ENCODE peak calls at places on chromosome X, in four cellular contexts. H, O, P and Z are unnamed samples.

GRCh38 chrX:7110821-7111276 is 36.7 kb upstream of the STS start:
- DNase-seq in H (no peak), O (no peak), P (no peak), Z (no peak)

GRCh38 chrX:103831342-103831802 is 685 bp downstream of the RAB9B start:
- DNase-seq in H (peak), O (no peak), P (no peak), Z (no peak)

GRCh38 chrX:108177321-108177990 is 85.9 kb downstream of the ATG4A start:
- DNase-seq in H (no peak), O (no peak), P (no peak), Z (no peak)

GRCh38 chrX:45735571-45735970 is 534.9 kb upstream of the DIPK2B start:
- DNase-seq in H (no peak), O (no peak), P (no peak), Z (no peak)

GRCh38 chrX:54602563-54602962 is 72.5 kb downstream of the GNL3L start:
- DNase-seq in H (no peak), O (no peak), P (no peak), Z (no peak)

GRCh38 chrX:145609951-145610511 is 207.6 kb upstream of the SLITRK2 start:
- DNase-seq in H (peak), O (peak), P (no peak), Z (no peak)

GRCh38 chrX:80578518-80579105 is 158.4 kb downstream of the TENT5D start:
- DNase-seq in H (peak), O (peak), P (no peak), Z (peak)

GRCh38 chrX:50814701-50815476 is 895 bp upstream of the SHROOM4 start:
- DNase-seq in H (no peak), O (no peak), P (no peak), Z (no peak)

GRCh38 chrX:18792828-18793227 is 85.4 kb downstream of the PPEF1 start:
- DNase-seq in H (no peak), O (no peak), P (no peak), Z (no peak)

GRCh38 chrX:130106071-130106470 is 4.2 kb downstream of the ELF4 start:
- DNase-seq in H (no peak), O (no peak), P (no peak), Z (no peak)

GRCh38 chrX:143635915-143636314 is at the start of gene SLITRK4:
- DNase-seq in H (no peak), O (peak), P (no peak), Z (peak)

GRCh38 chrX:38664285-38664684 is 102.9 kb downstream of the TSPAN7 start:
- DNase-seq in H (peak), O (peak), P (peak), Z (peak)

GRCh38 chrX:6990552-6991193 is 156.8 kb upstream of the STS start:
- DNase-seq in H (no peak), O (no peak), P (no peak), Z (no peak)

GRCh38 chrX:57367649-57368048 is 81.1 kb downstream of the FAAH2 start:
- DNase-seq in H (no peak), O (no peak), P (peak), Z (peak)

GRCh38 chrX:39336709-39337294 is 535.5 kb downstream of the MID1IP1 start:
- DNase-seq in H (no peak), O (peak), P (peak), Z (peak)

GRCh38 chrX:81615979-81616378 is 414.1 kb downstream of the SH3BGRL start:
- DNase-seq in H (no peak), O (no peak), P (no peak), Z (no peak)

GRCh38 chrX:78330068-78330467 is 2.7 kb upstream of the CYSLTR1 start:
- DNase-seq in H (no peak), O (no peak), P (no peak), Z (no peak)

GRCh38 chrX:41180194-41180902 is 95.1 kb downstream of the USP9X start:
- DNase-seq in H (peak), O (peak), P (peak), Z (peak)

GRCh38 chrX:87697409-87697808 is 179.8 kb downstream of the KLHL4 start:
- DNase-seq in H (no peak), O (no peak), P (no peak), Z (no peak)

GRCh38 chrX:2446815-2447214 is 54.0 kb downstream of the DHRSX start:
- DNase-seq in H (no peak), O (no peak), P (no peak), Z (no peak)

DNA sequence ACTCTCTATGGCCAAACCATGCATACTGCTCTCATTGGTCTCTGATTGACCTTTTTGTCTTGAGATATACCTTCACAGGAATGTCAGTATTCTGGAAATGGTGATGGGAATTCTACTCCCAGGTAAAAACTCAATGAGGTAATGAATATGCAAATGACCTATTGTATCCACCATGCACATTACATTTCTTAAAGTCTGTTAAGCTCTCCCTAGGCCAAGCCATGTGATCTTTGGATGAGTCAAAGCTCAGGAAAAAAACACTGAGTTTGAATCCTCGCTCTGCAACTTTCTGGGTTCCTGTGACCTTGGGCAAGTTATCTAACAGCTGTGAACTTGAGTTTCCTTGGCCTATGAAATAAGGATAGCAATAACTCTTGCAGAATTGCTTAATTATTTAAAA is 175.4 kb downstream of the PPP1R2C start:
- DNase-seq in H (no peak), O (no peak), P (no peak), Z (no peak)
- H3K27ac ChIP-seq in H (no peak), O (no peak), P (no peak), Z (no peak)

GRCh38 chrX:10897768-10898167 is 213.4 kb upstream of the HCCS start:
- DNase-seq in H (no peak), O (no peak), P (no peak), Z (no peak)

GRCh38 chrX:10903518-10903917 is 207.6 kb upstream of the HCCS start:
- DNase-seq in H (no peak), O (no peak), P (no peak), Z (no peak)

GRCh38 chrX:10901290-10901633 is 209.9 kb upstream of the HCCS start:
- DNase-seq in H (no peak), O (no peak), P (no peak), Z (no peak)

GRCh38 chrX:10902001-10902400 is 209.1 kb upstream of the HCCS start:
- DNase-seq in H (peak), O (peak), P (no peak), Z (no peak)

DNA sequence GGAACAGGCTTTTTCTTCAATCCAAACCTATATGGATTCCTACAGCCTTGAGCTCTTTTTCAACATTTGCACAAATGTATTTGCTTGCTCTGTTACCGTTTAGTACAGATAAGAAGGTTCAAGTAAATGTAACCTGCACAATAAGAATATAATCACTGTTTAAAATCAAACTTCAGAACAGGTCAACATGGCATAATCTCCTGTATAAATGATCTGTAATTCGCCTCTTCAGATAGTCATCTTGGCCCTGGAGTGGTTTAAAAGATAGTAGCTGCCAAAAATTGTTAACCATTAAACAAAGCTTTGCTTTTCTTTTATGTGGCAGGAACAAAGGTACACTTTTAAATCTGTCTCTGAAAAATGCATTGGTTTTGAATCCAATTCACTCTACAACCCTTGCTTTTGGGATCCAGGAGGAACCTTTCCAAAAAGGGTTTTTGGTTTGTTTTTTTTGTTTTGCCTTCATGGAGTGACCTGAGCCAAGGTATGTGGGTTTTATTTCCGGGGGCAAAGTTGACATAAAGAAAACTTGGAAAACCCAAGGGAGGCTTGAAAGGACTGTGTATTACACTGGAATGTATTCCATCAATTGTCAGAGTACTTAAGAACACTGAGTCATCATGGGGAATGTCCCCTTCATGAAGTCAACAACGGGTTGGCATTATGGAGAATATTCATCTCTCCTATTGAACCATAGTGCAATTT is 210.4 kb upstream of the HCCS start:
- DNase-seq in H (peak), O (peak), P (no peak), Z (no peak)
- H3K27ac ChIP-seq in H (no peak), O (no peak), P (no peak), Z (no peak)

GRCh38 chrX:115892787-115893671 is 277.5 kb upstream of the AGTR2 start:
- DNase-seq in H (no peak), O (peak), P (no peak), Z (peak)
- H3K27ac ChIP-seq in H (no peak), O (no peak), P (peak), Z (no peak)

GRCh38 chrX:119762718-119763117 is 4.3 kb downstream of the SOWAHD start:
- DNase-seq in H (no peak), O (no peak), P (no peak), Z (peak)
- H3K27ac ChIP-seq in H (no peak), O (no peak), P (no peak), Z (no peak)

DNA sequence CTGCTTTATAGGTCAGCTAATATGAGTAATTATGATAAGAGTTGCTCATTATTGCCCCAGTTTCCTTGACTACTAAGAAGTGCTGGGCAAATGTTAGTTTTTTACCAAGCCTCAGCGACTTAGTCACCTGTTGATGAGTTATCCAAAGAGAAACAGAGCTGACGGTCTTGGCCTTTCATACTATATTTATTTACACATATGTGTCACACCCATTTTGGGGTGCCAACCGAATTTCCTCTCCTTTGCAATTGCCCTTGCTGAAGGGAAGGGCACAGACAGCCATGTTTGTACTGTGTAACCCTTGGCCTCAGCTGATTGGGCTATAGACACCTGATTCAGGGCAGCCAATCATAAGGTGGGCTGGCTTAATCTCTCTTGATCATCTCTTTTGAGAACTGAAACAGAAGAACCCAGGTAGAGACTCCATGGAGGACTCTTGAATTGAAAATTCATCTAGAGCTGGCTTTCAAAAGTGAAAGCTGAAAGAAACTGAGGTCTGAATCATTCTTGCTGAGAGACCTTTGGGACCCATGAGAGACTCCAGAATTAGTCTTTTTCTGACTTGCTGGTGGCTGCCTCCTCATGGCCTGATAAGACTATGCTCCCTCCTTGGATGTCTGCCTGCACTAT is 111.7 kb upstream of the RPS6KA3 start:
- DNase-seq in H (peak), O (no peak), P (no peak), Z (no peak)
- H3K27ac ChIP-seq in H (no peak), O (no peak), P (no peak), Z (no peak)

GRCh38 chrX:24479924-24480722 is 15.0 kb downstream of the PDK3 start:
- DNase-seq in H (no peak), O (peak), P (peak), Z (no peak)
- H3K27ac ChIP-seq in H (no peak), O (no peak), P (peak), Z (no peak)

GRCh38 chrX:150570512-150570911 is 2.1 kb downstream of the MTM1 start:
- DNase-seq in H (no peak), O (no peak), P (no peak), Z (peak)
- H3K27ac ChIP-seq in H (no peak), O (no peak), P (no peak), Z (no peak)